ENCODE peak calls at places on chromosomes 2 and 18, in six cellular contexts. J is adrenal gland, E is mesendoderm, X is AG08396, R is GDM1, U is neural crest cell. K is an unnamed sample.

GRCh38 chr18:70390366-70391090 is 101.7 kb downstream of the SOCS6 start:
- DNase-seq in X (no peak), E (no peak), U (no peak), J (no peak), R (no peak), K (no peak)

GRCh38 chr2:63975437-63976124 is 43.6 kb downstream of the VPS54 start:
- DNase-seq in X (no peak), E (no peak), U (no peak), J (no peak), R (no peak), K (no peak)

GRCh38 chr2:224952942-224953657 is 89.2 kb downstream of the DOCK10 start:
- DNase-seq in E (no peak), X (no peak), R (peak), U (no peak), J (no peak), K (no peak)

GRCh38 chr2:101976887-101977286 is 14.9 kb upstream of the IL1R2 start:
- DNase-seq in E (no peak), J (no peak), R (no peak), X (no peak), U (no peak), K (no peak)

GRCh38 chr2:31057691-31058090 is 80.5 kb downstream of the GALNT14 start:
- DNase-seq in X (no peak), J (no peak), E (no peak), U (no peak), R (no peak), K (no peak)

GRCh38 chr2:61538920-61539559 is 884 bp upstream of the XPO1 start:
- DNase-seq in E (peak), R (no peak), U (no peak), J (peak), X (peak), K (no peak)

GRCh38 chr2:145975406-145975805 is 1455.5 kb upstream of the ZEB2 start:
- DNase-seq in E (no peak), R (no peak), X (no peak), J (no peak), U (no peak), K (no peak)

GRCh38 chr2:878245-878930 is 72.3 kb upstream of the SNTG2 start:
- DNase-seq in U (no peak), J (no peak), X (no peak), R (no peak), E (no peak), K (no peak)

GRCh38 chr18:33020877-33021276 is 248.1 kb upstream of the KLHL14 start:
- DNase-seq in U (no peak), X (no peak), E (no peak), J (no peak), R (no peak), K (no peak)

GRCh38 chr2:172672114-172672513 is 63.5 kb upstream of the RAPGEF4 start:
- DNase-seq in U (no peak), J (no peak), R (no peak), X (peak), E (no peak), K (no peak)

GRCh38 chr2:218839893-218840292 is 8.3 kb upstream of the PRKAG3 start:
- DNase-seq in X (no peak), U (no peak), R (no peak), J (no peak), E (no peak), K (no peak)

GRCh38 chr2:189639003-189639609 is 22.2 kb upstream of the ASNSD1 start:
- DNase-seq in J (no peak), X (no peak), U (no peak), R (no peak), E (peak), K (no peak)

GRCh38 chr2:47225061-47225783 is 70.1 kb upstream of the STPG4 start:
- DNase-seq in E (peak), U (no peak), R (no peak), J (peak), X (peak), K (no peak)

GRCh38 chr2:65349863-65350262 is 82.5 kb downstream of the SPRED2 start:
- DNase-seq in E (no peak), X (no peak), U (no peak), J (peak), R (no peak), K (peak)

GRCh38 chr2:10654069-10654468 is 35.7 kb downstream of the NOL10 start:
- DNase-seq in J (no peak), R (no peak), U (no peak), E (no peak), X (no peak), K (no peak)

GRCh38 chr2:20666364-20667150 is at the start of gene GDF7:
- DNase-seq in J (peak), U (no peak), R (no peak), X (peak), E (peak), K (peak)

GRCh38 chr2:120758181-120759048 is 22.7 kb downstream of the GLI2 start:
- DNase-seq in X (peak), J (peak), E (peak), R (no peak), U (no peak), K (peak)

GRCh38 chr2:234555616-234556249 is 58.9 kb upstream of the ARL4C start:
- DNase-seq in U (no peak), R (no peak), J (no peak), X (peak), E (no peak), K (no peak)

GRCh38 chr2:125073440-125073839 is 1048.4 kb downstream of the CNTNAP5 start:
- DNase-seq in U (no peak), R (no peak), E (peak), J (no peak), X (no peak), K (no peak)

GRCh38 chr2:128523490-128523889 is 204.8 kb upstream of the HS6ST1 start:
- DNase-seq in U (no peak), R (no peak), X (no peak), J (no peak), E (peak), K (peak)

GRCh38 chr18:46939998-46940571 is 22.7 kb downstream of the KATNAL2 start:
- DNase-seq in J (no peak), E (no peak), X (no peak), U (no peak), R (no peak), K (no peak)

GRCh38 chr18:40957533-40958070 is 997.4 kb upstream of the PIK3C3 start:
- DNase-seq in J (no peak), R (no peak), U (no peak), E (peak), X (no peak), K (peak)

GRCh38 chr2:176056411-176056810 is 27.4 kb downstream of the EVX2 start:
- DNase-seq in U (no peak), J (no peak), E (no peak), X (no peak), R (no peak), K (no peak)

GRCh38 chr2:203070615-203071547 is 56.2 kb downstream of the NBEAL1 start:
- DNase-seq in R (no peak), E (no peak), U (no peak), X (no peak), J (peak), K (no peak)

GRCh38 chr2:98607741-98608117 is 583 bp downstream of the COA5 start:
- DNase-seq in E (no peak), U (no peak), R (no peak), J (no peak), X (peak), K (no peak)

GRCh38 chr2:16218651-16219050 is 278.3 kb downstream of the MYCN start:
- DNase-seq in R (peak), J (peak), U (peak), E (peak), X (no peak), K (peak)

GRCh38 chr2:142741764-142742269 is 135.6 kb upstream of the KYNU start:
- DNase-seq in E (no peak), R (no peak), J (no peak), X (no peak), U (no peak), K (no peak)

GRCh38 chr2:157179706-157180105 is 77.8 kb upstream of the GALNT5 start:
- DNase-seq in U (no peak), X (no peak), E (no peak), J (no peak), R (no peak), K (no peak)

GRCh38 chr18:59220784-59221765 is 1.1 kb downstream of the GRP start:
- DNase-seq in U (peak), X (no peak), E (peak), R (no peak), J (no peak), K (peak)

GRCh38 chr2:143261986-143262784 is 133.0 kb downstream of the ARHGAP15 start:
- DNase-seq in J (no peak), E (peak), X (no peak), R (no peak), U (no peak), K (no peak)

GRCh38 chr18:31269508-31270074 is 48.4 kb upstream of the DSG1 start:
- DNase-seq in U (no peak), X (no peak), J (no peak), E (no peak), R (no peak), K (no peak)

GRCh38 chr2:74688881-74689280 is 34.8 kb downstream of the SEMA4F start:
- DNase-seq in U (no peak), R (no peak), X (no peak), E (no peak), J (no peak), K (no peak)

GRCh38 chr18:79439201-79440023 is 43.7 kb downstream of the NFATC1 start:
- DNase-seq in U (no peak), J (no peak), X (no peak), E (no peak), R (no peak), K (no peak)

GRCh38 chr2:225282858-225283693 is 116.4 kb upstream of the NYAP2 start:
- DNase-seq in U (peak), R (no peak), E (peak), X (peak), J (peak), K (peak)

GRCh38 chr18:9755603-9756002 is 47.5 kb downstream of the RAB31 start:
- DNase-seq in R (peak), X (no peak), U (no peak), J (no peak), E (no peak), K (no peak)

K was measured in iPS-NIHi11.